ENCODE peak calls at places on chromosomes 6 and 20, in four cellular contexts. O, I, P and Z are unnamed samples.

GRCh38 chr20:48682529-48683385 is 145.0 kb downstream of the PREX1 start:
- DNase-seq in I (peak), O (peak), P (peak), Z (peak)

GRCh38 chr20:63553933-63554290 is at the start of gene FNDC11:
- DNase-seq in P (no peak), I (no peak), O (no peak), Z (no peak)

GRCh38 chr6:144008501-144009245 is 614 bp upstream of the PLAGL1 start:
- DNase-seq in I (no peak), O (no peak), P (no peak), Z (no peak)

GRCh38 chr6:162785632-162786242 is 58.0 kb downstream of the PACRG start:
- DNase-seq in O (no peak), P (no peak), I (no peak), Z (no peak)

GRCh38 chr20:60105404-60105803 is 147.2 kb downstream of the CDH26 start:
- DNase-seq in I (no peak), O (no peak), P (no peak), Z (no peak)

GRCh38 chr6:81253821-81254220 is 498.7 kb downstream of the TENT5A start:
- DNase-seq in O (no peak), P (no peak), I (no peak), Z (no peak)

GRCh38 chr6:122789078-122789861 is at the start of gene SMPDL3A:
- DNase-seq in O (peak), P (peak), I (peak), Z (peak)

GRCh38 chr6:57324538-57324937 is 7.1 kb downstream of the PRIM2 start:
- DNase-seq in I (peak), P (no peak), O (no peak), Z (no peak)

GRCh38 chr20:8454137-8454712 is 322.2 kb downstream of the PLCB1 start:
- DNase-seq in O (no peak), P (no peak), I (peak), Z (no peak)

GRCh38 chr6:12490904-12491571 is 200.9 kb downstream of the EDN1 start:
- DNase-seq in I (peak), P (no peak), O (no peak), Z (no peak)

GRCh38 chr6:15148356-15149058 is 97.4 kb upstream of the JARID2 start:
- DNase-seq in I (peak), P (no peak), O (no peak), Z (no peak)

GRCh38 chr20:63518351-63518861 is 2.2 kb upstream of the PPDPF start:
- DNase-seq in I (no peak), O (no peak), P (no peak), Z (no peak)

GRCh38 chr6:106520711-106521367 is 108.5 kb downstream of the RTN4IP1 start:
- DNase-seq in I (no peak), P (no peak), O (no peak), Z (no peak)

GRCh38 chr6:15493437-15494168 is 169.2 kb downstream of the DTNBP1 start:
- DNase-seq in I (no peak), O (no peak), P (no peak), Z (no peak)

GRCh38 chr6:139705284-139705683 is 330.8 kb upstream of the CITED2 start:
- DNase-seq in O (no peak), I (no peak), P (no peak), Z (no peak)

GRCh38 chr20:709864-710761 is 34.5 kb upstream of the SCRT2 start:
- DNase-seq in P (no peak), I (no peak), O (no peak), Z (no peak)

GRCh38 chr20:50308513-50309279 is 118.1 kb downstream of the CEBPB start:
- DNase-seq in O (peak), P (peak), I (peak), Z (peak)

GRCh38 chr6:131292145-131292938 is 157.1 kb downstream of the AKAP7 start:
- DNase-seq in O (no peak), P (no peak), I (no peak), Z (no peak)

GRCh38 chr20:62825288-62825993 is 8.6 kb downstream of the COL9A3 start:
- DNase-seq in O (no peak), P (no peak), I (no peak), Z (no peak)

GRCh38 chr6:90178294-90178678 is 118.4 kb downstream of the BACH2 start:
- DNase-seq in O (no peak), I (no peak), P (no peak), Z (no peak)

GRCh38 chr6:134512946-134513345 is 195.0 kb upstream of the SGK1 start:
- DNase-seq in O (no peak), I (peak), P (no peak), Z (no peak)

GRCh38 chr6:11366183-11366933 is 133.9 kb upstream of the NEDD9 start:
- DNase-seq in O (no peak), I (no peak), P (no peak), Z (no peak)

GRCh38 chr6:105794263-105794662 is 291.9 kb upstream of the PRDM1 start:
- DNase-seq in O (peak), P (peak), I (peak), Z (peak)

GRCh38 chr6:16243055-16243454 is 4.7 kb downstream of the GMPR start:
- DNase-seq in P (no peak), O (no peak), I (peak), Z (peak)

GRCh38 chr6:79313254-79313653 is 78.8 kb upstream of the HMGN3 start:
- DNase-seq in P (peak), I (no peak), O (no peak), Z (no peak)